ENCODE peak calls at places on chromosomes 16 and 17, in nine cellular contexts. L is OCI-M1; S is SJCRH30; P is MV-4-11; O is left cardiac atrium; V is neural crest cell; Y is AG08395; R is activated CD4-positive, alpha-beta T cell treated with anti-CD3 and anti-CD28 coated beads for 48 hours; C is glomerular endothelial cell. H is an unnamed sample.

GRCh38 chr17:59381716-59382570 is 50.5 kb downstream of the YPEL2 start:
- DNase-seq in P (no peak), C (no peak), Y (no peak), L (no peak), R (no peak), S (no peak), O (peak; percentile 55), V (no peak), H (peak; percentile 43)

GRCh38 chr16:3514621-3515020 is 13.8 kb downstream of the CLUAP1 start:
- DNase-seq in O (no peak), P (no peak), Y (peak; percentile 23), V (no peak), R (no peak), S (no peak), L (no peak), C (no peak), H (no peak)

GRCh38 chr16:25135239-25135878 is 23.8 kb downstream of the LCMT1 start:
- DNase-seq in L (no peak), Y (peak; percentile 45), C (no peak), R (no peak), O (no peak), P (no peak), S (peak; percentile 35), V (no peak), H (no peak)

GRCh38 chr17:50289268-50289667 is 15.0 kb downstream of the TMEM92 start:
- DNase-seq in R (no peak), V (no peak), P (no peak), O (no peak), L (no peak), S (no peak), Y (peak; percentile 76), C (no peak), H (no peak)

GRCh38 chr17:64323774-64324173 is 60.7 kb upstream of the TEX2 start:
- DNase-seq in S (no peak), R (no peak), P (no peak), C (no peak), O (no peak), Y (no peak), L (no peak), V (no peak), H (no peak)

GRCh38 chr16:47139561-47140185 is 4.1 kb downstream of the NETO2 start:
- DNase-seq in V (no peak), S (no peak), Y (no peak), P (no peak), C (no peak), L (no peak), R (no peak), O (no peak), H (no peak)

GRCh38 chr17:69757794-69758430 is 317.1 kb upstream of the KCNJ16 start:
- DNase-seq in Y (peak; percentile 82), O (no peak), C (no peak), V (no peak), P (peak; percentile 93), S (no peak), L (no peak), R (no peak), H (no peak)

GRCh38 chr17:66220079-66220835 is 9.0 kb downstream of the APOH start:
- DNase-seq in O (no peak), S (no peak), R (no peak), C (no peak), P (no peak), Y (no peak), L (no peak), V (no peak), H (no peak)

GRCh38 chr17:80732268-80732667 is 187.6 kb downstream of the RPTOR start:
- DNase-seq in P (no peak), C (no peak), V (no peak), Y (peak; percentile 88), R (no peak), L (no peak), O (no peak), S (no peak), H (no peak)

GRCh38 chr16:3364774-3365427 is 9.2 kb downstream of the OR2C1 start:
- DNase-seq in P (peak; percentile 96), V (no peak), O (peak; percentile 95), R (peak; percentile 92), Y (peak; percentile 95), L (peak; percentile 98), C (peak; percentile 86), S (no peak), H (peak; percentile 91)

GRCh38 chr17:27315322-27315721 is 21.4 kb downstream of the WSB1 start:
- DNase-seq in C (no peak), S (no peak), Y (peak; percentile 75), O (peak; percentile 90), L (no peak), P (no peak), R (no peak), V (no peak), H (peak; percentile 26)

GRCh38 chr17:76277300-76278267 is 12.4 kb downstream of the UBALD2 start:
- DNase-seq in L (no peak), C (no peak), Y (no peak), P (no peak), V (no peak), R (no peak), O (no peak), S (no peak), H (no peak)

GRCh38 chr17:37450090-37450489 is 39.6 kb upstream of the DUSP14 start:
- DNase-seq in V (no peak), Y (no peak), P (no peak), R (no peak), O (no peak), S (no peak), C (no peak), L (no peak), H (no peak)

GRCh38 chr17:17748604-17749003 is 67.3 kb downstream of the RAI1 start:
- DNase-seq in V (no peak), C (no peak), R (no peak), Y (no peak), P (no peak), O (no peak), S (no peak), L (no peak), H (no peak)

GRCh38 chr16:73129455-73129854 is 81.5 kb upstream of the ZFHX3 start:
- DNase-seq in P (no peak), L (no peak), S (no peak), C (no peak), R (no peak), Y (no peak), O (no peak), V (no peak), H (no peak)

GRCh38 chr17:4266550-4266949 is 2.8 kb upstream of the ANKFY1 start:
- DNase-seq in S (no peak), Y (no peak), V (no peak), O (no peak), C (no peak), P (no peak), R (no peak), L (no peak), H (no peak)

GRCh38 chr16:8713635-8714097 is 39.2 kb downstream of the ABAT start:
- DNase-seq in S (peak; percentile 24), O (no peak), P (no peak), Y (no peak), V (no peak), L (no peak), R (no peak), C (no peak), H (no peak)

GRCh38 chr17:77025781-77026180 is 115.0 kb upstream of the SEC14L1 start:
- DNase-seq in V (no peak), P (no peak), R (no peak), O (no peak), C (no peak), L (no peak), Y (no peak), S (no peak), H (no peak)

GRCh38 chr17:75763269-75763607 is 1.8 kb downstream of the GALK1 start:
- DNase-seq in L (no peak), S (no peak), O (no peak), Y (no peak), P (no peak), C (no peak), R (no peak), V (no peak), H (no peak)